ENCODE peak calls at places on chromosomes 2 and 18, in eight cellular contexts. N is vagina; G is CD8-positive, alpha-beta T cell; P is lower lobe of right lung; S is cardiac muscle cell; M is mucosa of descending colon; J is tibial nerve; F is psoas muscle. X is an unnamed sample.

GRCh38 chr2:220775856-220776467 is 796.1 kb downstream of the EPHA4 start:
- DNase-seq in M (no peak), G (no peak), P (no peak), S (no peak), J (no peak), N (no peak), F (no peak), X (no peak)

GRCh38 chr2:130365963-130366362 is 10.1 kb downstream of the PTPN18 start:
- DNase-seq in J (no peak), P (no peak), G (no peak), S (no peak), M (no peak), F (no peak), N (no peak), X (no peak)

GRCh38 chr2:148730085-148730484 is 85.5 kb downstream of the EPC2 start:
- DNase-seq in J (no peak), S (peak; percentile 23), P (no peak), F (no peak), N (no peak), G (no peak), M (no peak), X (no peak)

GRCh38 chr2:146412625-146413024 is 1432.2 kb upstream of the ACVR2A start:
- DNase-seq in P (no peak), M (no peak), G (no peak), J (no peak), F (no peak), N (no peak), S (no peak), X (no peak)

GRCh38 chr2:171208648-171209047 is 48.0 kb upstream of the TLK1 start:
- DNase-seq in G (no peak), P (no peak), J (no peak), S (no peak), F (no peak), M (no peak), N (no peak), X (no peak)

GRCh38 chr2:132849118-132849517 is 179.1 kb upstream of the LYPD1 start:
- DNase-seq in J (no peak), P (no peak), M (no peak), F (no peak), G (no peak), S (no peak), N (no peak), X (no peak)

GRCh38 chr2:175914846-175915245 is 87.2 kb downstream of the LNPK start:
- DNase-seq in P (no peak), G (no peak), N (no peak), F (no peak), M (no peak), J (no peak), S (no peak), X (no peak)

GRCh38 chr2:7857904-7858303 is 824.0 kb upstream of the ID2 start:
- DNase-seq in F (no peak), J (no peak), S (no peak), N (no peak), M (no peak), G (no peak), P (no peak), X (no peak)

GRCh38 chr18:47953471-47953931 is 23.0 kb upstream of the SMAD2 start:
- DNase-seq in S (no peak), N (no peak), J (peak; percentile 17), P (peak; percentile 52), F (peak; percentile 61), G (no peak), M (no peak), X (no peak)

GRCh38 chr2:98935111-98935770 is 784 bp downstream of the CRACDL start:
- DNase-seq in M (no peak), J (no peak), G (no peak), F (no peak), N (no peak), P (no peak), S (no peak), X (no peak)

GRCh38 chr2:147636238-147636887 is 208.5 kb upstream of the ACVR2A start:
- DNase-seq in N (no peak), M (no peak), F (no peak), S (no peak), G (no peak), J (peak; percentile 17), P (no peak), X (no peak)

GRCh38 chr2:8298783-8299182 is 383.1 kb upstream of the ID2 start:
- DNase-seq in M (no peak), P (peak; percentile 58), S (no peak), N (peak; percentile 83), F (no peak), G (no peak), J (peak; percentile 63), X (no peak)

GRCh38 chr2:146777181-146777580 is 1067.6 kb upstream of the ACVR2A start:
- DNase-seq in M (no peak), F (no peak), N (no peak), P (no peak), J (no peak), S (no peak), G (no peak), X (no peak)

DNA sequence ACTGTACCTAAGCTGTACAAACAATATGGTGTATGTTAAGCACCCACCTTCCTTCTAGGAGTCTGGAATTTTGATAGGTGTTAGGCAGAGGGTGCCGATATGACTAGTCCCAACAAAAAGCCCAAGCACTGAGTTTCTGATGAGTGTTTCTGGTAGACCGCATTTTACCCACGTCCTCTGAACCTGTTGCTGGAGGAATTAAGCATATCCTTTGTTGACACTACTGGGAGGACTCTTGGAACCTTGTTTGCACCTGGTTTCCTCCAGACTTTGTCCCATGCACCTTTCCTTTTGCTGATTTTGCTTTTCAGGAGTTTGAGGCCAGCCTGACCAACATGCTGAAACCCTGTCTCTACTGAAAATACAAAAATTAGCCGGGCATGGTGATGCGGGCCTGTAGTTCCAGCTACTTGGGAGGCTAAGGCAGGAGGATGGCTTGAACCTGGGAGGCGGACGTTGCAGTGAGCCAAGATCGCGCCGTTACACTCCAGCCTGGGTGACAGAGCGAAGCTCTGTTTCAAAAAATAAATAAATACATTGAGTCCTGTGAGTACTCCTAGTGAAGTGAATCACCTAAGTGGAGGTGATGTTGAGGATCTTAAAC is 11.4 kb upstream of the SPAST start:
- DNase-seq in P (no peak), J (no peak), M (no peak), G (no peak), S (no peak), F (no peak), N (no peak), X (no peak)
- H3K4me1 ChIP-seq in P (no peaks in the 10 kb centered on the region), J (no peaks in the 10 kb centered on the region), M (no peaks in the 10 kb centered on the region), G (no peaks in the 10 kb centered on the region), S (no peaks in the 10 kb centered on the region), F (no peaks in the 10 kb centered on the region), N (no peaks in the 10 kb centered on the region), X (no peaks in the 10 kb centered on the region)

GRCh38 chr2:11111811-11112425 is 43.3 kb upstream of the SLC66A3 start:
- DNase-seq in J (no peak), G (no peak), N (no peak), M (no peak), F (no peak), S (no peak), P (no peak), X (no peak)
- TF ChIP-seq CTCF in J (no peak), G (no peak), N (no peak), M (no peak), F (no peak), S (no peak), P (no peak), X (no peak)

DNA sequence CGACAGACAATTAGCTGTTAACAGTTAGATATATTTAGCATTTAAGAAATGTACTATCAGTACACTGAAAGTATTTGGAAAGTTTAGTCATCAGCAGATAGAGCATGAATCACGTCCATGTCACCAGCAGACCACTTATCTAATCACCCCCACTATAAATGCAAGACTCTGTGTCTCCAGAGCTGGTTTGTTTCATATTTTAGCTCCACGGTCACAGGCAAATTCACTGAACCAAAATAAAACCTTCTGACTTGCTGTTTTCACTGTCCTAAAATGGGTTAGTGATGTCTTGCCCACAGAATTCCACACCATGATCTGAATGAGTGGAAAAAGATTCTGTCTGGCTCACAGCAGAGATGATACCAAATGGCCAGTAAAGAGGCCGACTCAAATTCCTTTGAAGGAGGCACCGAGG is 64.9 kb downstream of the CDH2 start:
- DNase-seq in J (no peak), M (no peak), F (no peak), S (peak; percentile 53), G (no peak), P (no peak), N (no peak), X (no peak)
- H3K4me1 ChIP-seq in J (no peaks in the 10 kb centered on the region), M (no peaks in the 10 kb centered on the region), F (no peaks in the 10 kb centered on the region), S (peaks cover 100% of the 10 kb centered on the region), G (no peaks in the 10 kb centered on the region), P (no peaks in the 10 kb centered on the region), N (no peaks in the 10 kb centered on the region), X (peaks cover 75% of the 10 kb centered on the region)

GRCh38 chr2:231460073-231460861 is 4.0 kb downstream of the NCL start:
- DNase-seq in P (no peak), G (no peak), S (no peak), M (no peak), F (no peak), J (no peak), N (no peak), X (no peak)

GRCh38 chr2:231461516-231461971 is 2.7 kb downstream of the NCL start:
- DNase-seq in M (no peak), J (no peak), P (no peak), G (no peak), S (no peak), N (no peak), F (no peak), X (no peak)

GRCh38 chr2:231464576-231465540 is 574 bp upstream of the NCL start:
- DNase-seq in P (peak; percentile 98), F (peak; percentile 99), S (peak; percentile 99), J (peak; percentile 98), M (peak; percentile 99), G (peak; percentile 97), N (peak; percentile 99), X (peak; percentile 99)

GRCh38 chr2:231463698-231464575 is at the start of gene NCL:
- DNase-seq in M (peak; percentile 89), J (peak; percentile 73), N (no peak), F (peak; percentile 93), P (peak; percentile 90), G (peak; percentile 74), S (peak; percentile 88), X (peak; percentile 86)

GRCh38 chr2:231462729-231463465 is 1.4 kb downstream of the NCL start:
- DNase-seq in S (no peak), P (no peak), N (no peak), J (no peak), G (no peak), M (no peak), F (no peak), X (no peak)
- TF ChIP-seq CTCF in S (no peak), P (no peak), N (no peak), J (no peak), G (no peak), M (no peak), F (no peak), X (no peak)

GRCh38 chr2:2709091-2709770 is 378.2 kb upstream of the MYT1L start:
- DNase-seq in M (no peak), G (no peak), F (no peak), J (no peak), P (no peak), N (no peak), S (no peak), X (no peak)
- H3K4me1 ChIP-seq in M (no peaks in the 10 kb centered on the region), G (peaks cover 7% of the 10 kb centered on the region), F (no peaks in the 10 kb centered on the region), J (no peaks in the 10 kb centered on the region), P (no peaks in the 10 kb centered on the region), N (no peaks in the 10 kb centered on the region), S (no peaks in the 10 kb centered on the region), X (no peaks in the 10 kb centered on the region)

DNA sequence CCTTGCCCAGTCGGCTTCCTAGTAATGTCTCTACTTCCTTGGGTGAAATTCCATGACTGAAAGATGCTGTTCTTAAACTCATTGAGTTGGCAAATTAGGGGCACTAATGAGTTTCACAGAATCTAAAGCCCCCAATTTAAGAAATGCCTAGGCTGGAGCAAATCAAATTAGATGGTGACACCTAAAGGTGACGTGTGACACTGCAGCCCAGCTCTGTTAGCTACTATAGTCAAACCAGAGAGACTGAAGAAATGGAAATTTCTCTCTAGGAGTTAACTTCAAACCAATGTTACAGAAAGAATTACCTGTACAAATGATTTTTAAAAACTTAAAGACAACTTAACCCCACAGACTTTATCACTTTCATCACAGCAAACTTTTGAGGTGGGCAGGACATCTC is 37.2 kb downstream of the LCT start:
- DNase-seq in F (no peak), P (no peak), G (no peak), S (no peak), N (no peak), J (no peak), M (no peak), X (no peak)
- TF ChIP-seq CTCF in F (no peak), P (no peak), G (no peak), S (no peak), N (no peak), J (no peak), M (no peak), X (no peak)